ENCODE peak calls at places on chromosomes 4 and X, in nine cellular contexts. One of them, this sample, is unnamed.

GRCh38 chrX:100477949-100478348 is 67.9 kb upstream of the PCDH19 start:
- DNase-seq in iris pigment epithelial cell: no peak
- DNase-seq in NCI-H2171 treated with DMSO at 0.1 percent for 48 hours: no peak
- DNase-seq in CD4-positive, alpha-beta T cell: no peak
- DNase-seq in activated CD4-positive, CD25-positive, alpha-beta regulatory T cell: no peak
- DNase-seq in hypothalamus: no peak
- DNase-seq in trophoblast cell: no peak
- DNase-seq in brain microvascular endothelial cell: no peak
- DNase-seq in activated CD4-positive, alpha-beta T cell treated with anti-CD3 and anti-CD28 coated beads, Interleukin-2, amount 50 U/mL, for 1 hour: no peak
- DNase-seq in this sample: no peak

GRCh38 chrX:21770631-21771321 is 12.9 kb upstream of the SMPX start:
- DNase-seq in brain microvascular endothelial cell: no peak
- DNase-seq in NCI-H2171 treated with DMSO at 0.1 percent for 48 hours: peak; percentile 0
- DNase-seq in activated CD4-positive, alpha-beta T cell treated with anti-CD3 and anti-CD28 coated beads, Interleukin-2, amount 50 U/mL, for 1 hour: no peak
- DNase-seq in hypothalamus: no peak
- DNase-seq in CD4-positive, alpha-beta T cell: no peak
- DNase-seq in activated CD4-positive, CD25-positive, alpha-beta regulatory T cell: no peak
- DNase-seq in iris pigment epithelial cell: peak; percentile 10
- DNase-seq in trophoblast cell: no peak
- DNase-seq in this sample: no peak

GRCh38 chr4:48037117-48037462 is 20.5 kb downstream of the NIPAL1 start:
- DNase-seq in hypothalamus: no peak
- DNase-seq in NCI-H2171 treated with DMSO at 0.1 percent for 48 hours: no peak
- DNase-seq in activated CD4-positive, alpha-beta T cell treated with anti-CD3 and anti-CD28 coated beads, Interleukin-2, amount 50 U/mL, for 1 hour: no peak
- DNase-seq in iris pigment epithelial cell: no peak
- DNase-seq in CD4-positive, alpha-beta T cell: no peak
- DNase-seq in activated CD4-positive, CD25-positive, alpha-beta regulatory T cell: no peak
- DNase-seq in brain microvascular endothelial cell: no peak
- DNase-seq in trophoblast cell: no peak
- DNase-seq in this sample: no peak

GRCh38 chrX:40952855-40953254 is 132.4 kb upstream of the USP9X start:
- DNase-seq in trophoblast cell: no peak
- DNase-seq in hypothalamus: no peak
- DNase-seq in NCI-H2171 treated with DMSO at 0.1 percent for 48 hours: no peak
- DNase-seq in CD4-positive, alpha-beta T cell: no peak
- DNase-seq in iris pigment epithelial cell: peak; percentile 28
- DNase-seq in activated CD4-positive, CD25-positive, alpha-beta regulatory T cell: no peak
- DNase-seq in activated CD4-positive, alpha-beta T cell treated with anti-CD3 and anti-CD28 coated beads, Interleukin-2, amount 50 U/mL, for 1 hour: no peak
- DNase-seq in brain microvascular endothelial cell: no peak
- DNase-seq in this sample: no peak

GRCh38 chr4:148216866-148217814 is 225.1 kb downstream of the NR3C2 start:
- DNase-seq in activated CD4-positive, CD25-positive, alpha-beta regulatory T cell: no peak
- DNase-seq in NCI-H2171 treated with DMSO at 0.1 percent for 48 hours: no peak
- DNase-seq in hypothalamus: no peak
- DNase-seq in brain microvascular endothelial cell: no peak
- DNase-seq in trophoblast cell: no peak
- DNase-seq in iris pigment epithelial cell: peak; percentile 21
- DNase-seq in activated CD4-positive, alpha-beta T cell treated with anti-CD3 and anti-CD28 coated beads, Interleukin-2, amount 50 U/mL, for 1 hour: no peak
- DNase-seq in CD4-positive, alpha-beta T cell: no peak
- DNase-seq in this sample: no peak

GRCh38 chr4:113760094-113760851 is 1.3 kb downstream of the CAMK2D start:
- DNase-seq in activated CD4-positive, CD25-positive, alpha-beta regulatory T cell: peak; percentile 0
- DNase-seq in trophoblast cell: no peak
- DNase-seq in hypothalamus: peak; percentile 32
- DNase-seq in activated CD4-positive, alpha-beta T cell treated with anti-CD3 and anti-CD28 coated beads, Interleukin-2, amount 50 U/mL, for 1 hour: peak; percentile 44
- DNase-seq in NCI-H2171 treated with DMSO at 0.1 percent for 48 hours: peak; percentile 50
- DNase-seq in iris pigment epithelial cell: peak; percentile 58
- DNase-seq in brain microvascular endothelial cell: peak; percentile 27
- DNase-seq in CD4-positive, alpha-beta T cell: peak; percentile 15
- DNase-seq in this sample: peak; percentile 65

GRCh38 chrX:139023531-139023930 is 312.0 kb upstream of the FGF13 start:
- DNase-seq in iris pigment epithelial cell: no peak
- DNase-seq in CD4-positive, alpha-beta T cell: no peak
- DNase-seq in activated CD4-positive, alpha-beta T cell treated with anti-CD3 and anti-CD28 coated beads, Interleukin-2, amount 50 U/mL, for 1 hour: no peak
- DNase-seq in hypothalamus: no peak
- DNase-seq in brain microvascular endothelial cell: no peak
- DNase-seq in NCI-H2171 treated with DMSO at 0.1 percent for 48 hours: no peak
- DNase-seq in trophoblast cell: no peak
- DNase-seq in activated CD4-positive, CD25-positive, alpha-beta regulatory T cell: no peak
- DNase-seq in this sample: no peak

GRCh38 chr4:152255437-152255836 is 280.5 kb downstream of the FBXW7 start:
- DNase-seq in iris pigment epithelial cell: peak; percentile 13
- DNase-seq in activated CD4-positive, alpha-beta T cell treated with anti-CD3 and anti-CD28 coated beads, Interleukin-2, amount 50 U/mL, for 1 hour: peak; percentile 46
- DNase-seq in trophoblast cell: no peak
- DNase-seq in brain microvascular endothelial cell: peak; percentile 33
- DNase-seq in activated CD4-positive, CD25-positive, alpha-beta regulatory T cell: peak; percentile 7
- DNase-seq in hypothalamus: no peak
- DNase-seq in CD4-positive, alpha-beta T cell: peak; percentile 63
- DNase-seq in NCI-H2171 treated with DMSO at 0.1 percent for 48 hours: no peak
- DNase-seq in this sample: peak; percentile 78

GRCh38 chr4:55947254-55947882 is 1.4 kb upstream of the CEP135 start:
- DNase-seq in trophoblast cell: peak; percentile 27
- DNase-seq in CD4-positive, alpha-beta T cell: no peak
- DNase-seq in activated CD4-positive, CD25-positive, alpha-beta regulatory T cell: no peak
- DNase-seq in brain microvascular endothelial cell: peak; percentile 6
- DNase-seq in NCI-H2171 treated with DMSO at 0.1 percent for 48 hours: no peak
- DNase-seq in hypothalamus: no peak
- DNase-seq in iris pigment epithelial cell: peak; percentile 8
- DNase-seq in activated CD4-positive, alpha-beta T cell treated with anti-CD3 and anti-CD28 coated beads, Interleukin-2, amount 50 U/mL, for 1 hour: no peak
- DNase-seq in this sample: no peak

GRCh38 chr4:68021185-68021584 is 57.9 kb upstream of the TMPRSS11A start:
- DNase-seq in hypothalamus: no peak
- DNase-seq in iris pigment epithelial cell: peak; percentile 30
- DNase-seq in NCI-H2171 treated with DMSO at 0.1 percent for 48 hours: no peak
- DNase-seq in CD4-positive, alpha-beta T cell: no peak
- DNase-seq in trophoblast cell: no peak
- DNase-seq in brain microvascular endothelial cell: no peak
- DNase-seq in activated CD4-positive, CD25-positive, alpha-beta regulatory T cell: no peak
- DNase-seq in activated CD4-positive, alpha-beta T cell treated with anti-CD3 and anti-CD28 coated beads, Interleukin-2, amount 50 U/mL, for 1 hour: no peak
- DNase-seq in this sample: no peak

GRCh38 chr4:78650106-78651021 is 98.8 kb downstream of the ANXA3 start:
- DNase-seq in iris pigment epithelial cell: peak; percentile 95
- DNase-seq in brain microvascular endothelial cell: peak; percentile 80
- DNase-seq in CD4-positive, alpha-beta T cell: no peak
- DNase-seq in activated CD4-positive, alpha-beta T cell treated with anti-CD3 and anti-CD28 coated beads, Interleukin-2, amount 50 U/mL, for 1 hour: no peak
- DNase-seq in activated CD4-positive, CD25-positive, alpha-beta regulatory T cell: no peak
- DNase-seq in trophoblast cell: peak; percentile 96
- DNase-seq in hypothalamus: no peak
- DNase-seq in NCI-H2171 treated with DMSO at 0.1 percent for 48 hours: no peak
- DNase-seq in this sample: no peak

GRCh38 chr4:156583265-156583664 is 388.3 kb downstream of the PDGFC start:
- DNase-seq in activated CD4-positive, CD25-positive, alpha-beta regulatory T cell: no peak
- DNase-seq in CD4-positive, alpha-beta T cell: no peak
- DNase-seq in brain microvascular endothelial cell: no peak
- DNase-seq in trophoblast cell: peak; percentile 32
- DNase-seq in hypothalamus: no peak
- DNase-seq in NCI-H2171 treated with DMSO at 0.1 percent for 48 hours: peak; percentile 18
- DNase-seq in activated CD4-positive, alpha-beta T cell treated with anti-CD3 and anti-CD28 coated beads, Interleukin-2, amount 50 U/mL, for 1 hour: no peak
- DNase-seq in iris pigment epithelial cell: no peak
- DNase-seq in this sample: no peak

GRCh38 chr4:46404961-46405360 is 15.0 kb upstream of the GABRA2 start:
- DNase-seq in activated CD4-positive, CD25-positive, alpha-beta regulatory T cell: no peak
- DNase-seq in NCI-H2171 treated with DMSO at 0.1 percent for 48 hours: no peak
- DNase-seq in iris pigment epithelial cell: peak; percentile 50
- DNase-seq in trophoblast cell: no peak
- DNase-seq in hypothalamus: no peak
- DNase-seq in brain microvascular endothelial cell: no peak
- DNase-seq in activated CD4-positive, alpha-beta T cell treated with anti-CD3 and anti-CD28 coated beads, Interleukin-2, amount 50 U/mL, for 1 hour: no peak
- DNase-seq in CD4-positive, alpha-beta T cell: no peak
- DNase-seq in this sample: no peak

GRCh38 chr4:48340276-48340904 is 939 bp upstream of the SLAIN2 start:
- DNase-seq in CD4-positive, alpha-beta T cell: no peak
- DNase-seq in trophoblast cell: peak; percentile 55
- DNase-seq in iris pigment epithelial cell: peak; percentile 87
- DNase-seq in brain microvascular endothelial cell: peak; percentile 59
- DNase-seq in activated CD4-positive, alpha-beta T cell treated with anti-CD3 and anti-CD28 coated beads, Interleukin-2, amount 50 U/mL, for 1 hour: peak; percentile 1
- DNase-seq in activated CD4-positive, CD25-positive, alpha-beta regulatory T cell: no peak
- DNase-seq in NCI-H2171 treated with DMSO at 0.1 percent for 48 hours: no peak
- DNase-seq in hypothalamus: no peak
- DNase-seq in this sample: no peak

GRCh38 chrX:40933132-40934078 is 151.8 kb upstream of the USP9X start:
- DNase-seq in activated CD4-positive, CD25-positive, alpha-beta regulatory T cell: no peak
- DNase-seq in CD4-positive, alpha-beta T cell: no peak
- DNase-seq in iris pigment epithelial cell: peak; percentile 64
- DNase-seq in NCI-H2171 treated with DMSO at 0.1 percent for 48 hours: peak; percentile 77
- DNase-seq in hypothalamus: no peak
- DNase-seq in brain microvascular endothelial cell: peak; percentile 41
- DNase-seq in trophoblast cell: peak; percentile 66
- DNase-seq in activated CD4-positive, alpha-beta T cell treated with anti-CD3 and anti-CD28 coated beads, Interleukin-2, amount 50 U/mL, for 1 hour: peak; percentile 11
- DNase-seq in this sample: no peak

GRCh38 chrX:54807524-54808108 is at the start of gene MAGED2:
- DNase-seq in iris pigment epithelial cell: peak; percentile 33
- DNase-seq in brain microvascular endothelial cell: no peak
- DNase-seq in activated CD4-positive, alpha-beta T cell treated with anti-CD3 and anti-CD28 coated beads, Interleukin-2, amount 50 U/mL, for 1 hour: peak; percentile 51
- DNase-seq in hypothalamus: peak; percentile 31
- DNase-seq in NCI-H2171 treated with DMSO at 0.1 percent for 48 hours: peak; percentile 50
- DNase-seq in CD4-positive, alpha-beta T cell: peak; percentile 56
- DNase-seq in activated CD4-positive, CD25-positive, alpha-beta regulatory T cell: peak; percentile 31
- DNase-seq in trophoblast cell: peak; percentile 19
- DNase-seq in this sample: peak; percentile 58

GRCh38 chr4:153204247-153205027 is at the start of gene TRIM2:
- DNase-seq in brain microvascular endothelial cell: peak; percentile 89
- DNase-seq in CD4-positive, alpha-beta T cell: no peak
- DNase-seq in activated CD4-positive, CD25-positive, alpha-beta regulatory T cell: no peak
- DNase-seq in hypothalamus: peak; percentile 81
- DNase-seq in NCI-H2171 treated with DMSO at 0.1 percent for 48 hours: peak; percentile 81
- DNase-seq in activated CD4-positive, alpha-beta T cell treated with anti-CD3 and anti-CD28 coated beads, Interleukin-2, amount 50 U/mL, for 1 hour: no peak
- DNase-seq in trophoblast cell: no peak
- DNase-seq in iris pigment epithelial cell: peak; percentile 91
- DNase-seq in this sample: no peak

GRCh38 chr4:155891058-155891457 is 12.4 kb upstream of the TDO2 start:
- DNase-seq in activated CD4-positive, alpha-beta T cell treated with anti-CD3 and anti-CD28 coated beads, Interleukin-2, amount 50 U/mL, for 1 hour: no peak
- DNase-seq in NCI-H2171 treated with DMSO at 0.1 percent for 48 hours: no peak
- DNase-seq in iris pigment epithelial cell: no peak
- DNase-seq in trophoblast cell: peak; percentile 77
- DNase-seq in CD4-positive, alpha-beta T cell: no peak
- DNase-seq in hypothalamus: no peak
- DNase-seq in activated CD4-positive, CD25-positive, alpha-beta regulatory T cell: no peak
- DNase-seq in brain microvascular endothelial cell: peak; percentile 5
- DNase-seq in this sample: no peak

GRCh38 chr4:103996059-103996458 is 276.3 kb upstream of the TACR3 start:
- DNase-seq in activated CD4-positive, alpha-beta T cell treated with anti-CD3 and anti-CD28 coated beads, Interleukin-2, amount 50 U/mL, for 1 hour: no peak
- DNase-seq in CD4-positive, alpha-beta T cell: no peak
- DNase-seq in NCI-H2171 treated with DMSO at 0.1 percent for 48 hours: no peak
- DNase-seq in trophoblast cell: no peak
- DNase-seq in hypothalamus: no peak
- DNase-seq in brain microvascular endothelial cell: no peak
- DNase-seq in activated CD4-positive, CD25-positive, alpha-beta regulatory T cell: no peak
- DNase-seq in iris pigment epithelial cell: peak; percentile 1
- DNase-seq in this sample: no peak

GRCh38 chr4:37717575-37717974 is 31.4 kb upstream of the RELL1 start:
- DNase-seq in CD4-positive, alpha-beta T cell: no peak
- DNase-seq in NCI-H2171 treated with DMSO at 0.1 percent for 48 hours: peak; percentile 23
- DNase-seq in activated CD4-positive, alpha-beta T cell treated with anti-CD3 and anti-CD28 coated beads, Interleukin-2, amount 50 U/mL, for 1 hour: no peak
- DNase-seq in activated CD4-positive, CD25-positive, alpha-beta regulatory T cell: no peak
- DNase-seq in trophoblast cell: peak; percentile 62
- DNase-seq in hypothalamus: no peak
- DNase-seq in iris pigment epithelial cell: peak; percentile 69
- DNase-seq in brain microvascular endothelial cell: peak; percentile 45
- DNase-seq in this sample: no peak

GRCh38 chr4:149465941-149466340 is 349.7 kb downstream of the IQCM start:
- DNase-seq in iris pigment epithelial cell: peak; percentile 63
- DNase-seq in activated CD4-positive, alpha-beta T cell treated with anti-CD3 and anti-CD28 coated beads, Interleukin-2, amount 50 U/mL, for 1 hour: no peak
- DNase-seq in activated CD4-positive, CD25-positive, alpha-beta regulatory T cell: no peak
- DNase-seq in CD4-positive, alpha-beta T cell: no peak
- DNase-seq in trophoblast cell: peak; percentile 23
- DNase-seq in brain microvascular endothelial cell: peak; percentile 73
- DNase-seq in hypothalamus: no peak
- DNase-seq in NCI-H2171 treated with DMSO at 0.1 percent for 48 hours: no peak
- DNase-seq in this sample: no peak

GRCh38 chrX:99705696-99706095 is 704.4 kb downstream of the PCDH19 start:
- DNase-seq in trophoblast cell: peak; percentile 12
- DNase-seq in brain microvascular endothelial cell: no peak
- DNase-seq in hypothalamus: no peak
- DNase-seq in iris pigment epithelial cell: no peak
- DNase-seq in NCI-H2171 treated with DMSO at 0.1 percent for 48 hours: no peak
- DNase-seq in activated CD4-positive, alpha-beta T cell treated with anti-CD3 and anti-CD28 coated beads, Interleukin-2, amount 50 U/mL, for 1 hour: no peak
- DNase-seq in CD4-positive, alpha-beta T cell: no peak
- DNase-seq in activated CD4-positive, CD25-positive, alpha-beta regulatory T cell: no peak
- DNase-seq in this sample: no peak

GRCh38 chrX:12292996-12293765 is 154.9 kb downstream of the FRMPD4 start:
- DNase-seq in hypothalamus: no peak
- DNase-seq in trophoblast cell: peak; percentile 77
- DNase-seq in CD4-positive, alpha-beta T cell: no peak
- DNase-seq in brain microvascular endothelial cell: peak; percentile 32
- DNase-seq in NCI-H2171 treated with DMSO at 0.1 percent for 48 hours: no peak
- DNase-seq in activated CD4-positive, CD25-positive, alpha-beta regulatory T cell: no peak
- DNase-seq in iris pigment epithelial cell: peak; percentile 31
- DNase-seq in activated CD4-positive, alpha-beta T cell treated with anti-CD3 and anti-CD28 coated beads, Interleukin-2, amount 50 U/mL, for 1 hour: no peak
- DNase-seq in this sample: no peak

GRCh38 chr4:121338506-121338905 is 42.3 kb downstream of the QRFPR start:
- DNase-seq in activated CD4-positive, CD25-positive, alpha-beta regulatory T cell: no peak
- DNase-seq in NCI-H2171 treated with DMSO at 0.1 percent for 48 hours: no peak
- DNase-seq in trophoblast cell: no peak
- DNase-seq in activated CD4-positive, alpha-beta T cell treated with anti-CD3 and anti-CD28 coated beads, Interleukin-2, amount 50 U/mL, for 1 hour: no peak
- DNase-seq in hypothalamus: no peak
- DNase-seq in brain microvascular endothelial cell: no peak
- DNase-seq in iris pigment epithelial cell: no peak
- DNase-seq in CD4-positive, alpha-beta T cell: no peak
- DNase-seq in this sample: no peak

GRCh38 chrX:15815779-15816452 is 25.6 kb downstream of the ZRSR2 start:
- DNase-seq in brain microvascular endothelial cell: no peak
- DNase-seq in hypothalamus: no peak
- DNase-seq in trophoblast cell: peak; percentile 55
- DNase-seq in activated CD4-positive, CD25-positive, alpha-beta regulatory T cell: no peak
- DNase-seq in NCI-H2171 treated with DMSO at 0.1 percent for 48 hours: no peak
- DNase-seq in iris pigment epithelial cell: peak; percentile 18
- DNase-seq in activated CD4-positive, alpha-beta T cell treated with anti-CD3 and anti-CD28 coated beads, Interleukin-2, amount 50 U/mL, for 1 hour: peak; percentile 4
- DNase-seq in CD4-positive, alpha-beta T cell: peak; percentile 6
- DNase-seq in this sample: no peak

GRCh38 chrX:150616863-150617198 is 48.4 kb downstream of the MTM1 start:
- DNase-seq in activated CD4-positive, alpha-beta T cell treated with anti-CD3 and anti-CD28 coated beads, Interleukin-2, amount 50 U/mL, for 1 hour: no peak
- DNase-seq in trophoblast cell: no peak
- DNase-seq in iris pigment epithelial cell: peak; percentile 16
- DNase-seq in activated CD4-positive, CD25-positive, alpha-beta regulatory T cell: no peak
- DNase-seq in brain microvascular endothelial cell: no peak
- DNase-seq in NCI-H2171 treated with DMSO at 0.1 percent for 48 hours: no peak
- DNase-seq in hypothalamus: no peak
- DNase-seq in CD4-positive, alpha-beta T cell: no peak
- DNase-seq in this sample: no peak

GRCh38 chrX:20680998-20681397 is 414.3 kb upstream of the RPS6KA3 start:
- DNase-seq in brain microvascular endothelial cell: no peak
- DNase-seq in NCI-H2171 treated with DMSO at 0.1 percent for 48 hours: no peak
- DNase-seq in hypothalamus: no peak
- DNase-seq in CD4-positive, alpha-beta T cell: no peak
- DNase-seq in trophoblast cell: peak; percentile 87
- DNase-seq in activated CD4-positive, CD25-positive, alpha-beta regulatory T cell: no peak
- DNase-seq in activated CD4-positive, alpha-beta T cell treated with anti-CD3 and anti-CD28 coated beads, Interleukin-2, amount 50 U/mL, for 1 hour: no peak
- DNase-seq in iris pigment epithelial cell: no peak
- DNase-seq in this sample: no peak

This sample was measured in CD8-positive, alpha-beta T cell.